ENCODE peak calls at places on chromosomes 1 and 21, in nine cellular contexts. N, B, P, Q, S, R, Z, U and G are unnamed samples.

GRCh38 chr21:27532081-27532480 is 565.2 kb upstream of the ADAMTS5 start:
- DNase-seq in N (no peak), B (no peak), P (no peak), Q (peak; percentile 35), S (no peak), R (no peak), Z (no peak), U (peak; percentile 58), G (no peak)

GRCh38 chr1:234186037-234186688 is 187.1 kb upstream of the COA6 start:
- DNase-seq in N (no peak), B (no peak), P (no peak), Q (peak; percentile 10), S (no peak), R (no peak), Z (no peak), U (peak; percentile 99), G (peak; percentile 94)

GRCh38 chr1:17984510-17985085 is 123.0 kb upstream of the IGSF21 start:
- DNase-seq in N (no peak), B (peak; percentile 58), P (peak; percentile 25), Q (peak; percentile 33), S (no peak), R (no peak), Z (peak; percentile 10), U (peak; percentile 32), G (no peak)

GRCh38 chr1:160672789-160673695 is 26.2 kb upstream of the SLAMF1 start:
- DNase-seq in N (no peak), B (no peak), P (no peak), Q (no peak), S (no peak), R (no peak), Z (peak; percentile 13), U (no peak), G (no peak)

GRCh38 chr1:166040635-166041034 is 126.2 kb downstream of the FAM78B start:
- DNase-seq in N (no peak), B (no peak), P (no peak), Q (no peak), S (no peak), R (no peak), Z (peak; percentile 26), U (no peak), G (no peak)

GRCh38 chr1:211551628-211552465 is 27.1 kb downstream of the SLC30A1 start:
- DNase-seq in N (peak; percentile 3), B (no peak), P (no peak), Q (peak; percentile 26), S (peak; percentile 25), R (peak; percentile 46), Z (no peak), U (peak; percentile 50), G (peak; percentile 39)

GRCh38 chr1:227901906-227902640 is 45.7 kb downstream of the WNT9A start:
- DNase-seq in N (no peak), B (no peak), P (no peak), Q (peak; percentile 40), S (no peak), R (no peak), Z (no peak), U (peak; percentile 55), G (no peak)

GRCh38 chr21:34614443-34614692 is 545 bp downstream of the RCAN1 start:
- DNase-seq in N (no peak), B (no peak), P (no peak), Q (no peak), S (no peak), R (no peak), Z (no peak), U (no peak), G (no peak)

GRCh38 chr1:206489980-206490534 is 17.3 kb upstream of the RASSF5 start:
- DNase-seq in N (peak; percentile 39), B (peak; percentile 85), P (peak; percentile 78), Q (peak; percentile 69), S (no peak), R (peak; percentile 91), Z (peak; percentile 68), U (peak; percentile 93), G (no peak)